ENCODE peak calls at places on chromosomes 6 and 20, in five cellular contexts. U is Ammon's horn; Y is GM04503; F is lung microvascular endothelial cell; D is CD8-positive, alpha-beta T cell. Z is an unnamed sample.

GRCh38 chr6:19417713-19418112 is 419.5 kb upstream of the ID4 start:
- DNase-seq in U (no peak), Y (no peak), F (no peak), D (no peak), Z (no peak)

GRCh38 chr6:67608099-67608749 is 1026.9 kb upstream of the ADGRB3 start:
- DNase-seq in U (no peak), Y (no peak), F (no peak), D (no peak), Z (no peak)

GRCh38 chr20:58717278-58718091 is 24.9 kb downstream of the NPEPL1 start:
- DNase-seq in U (peak), Y (no peak), F (no peak), D (no peak), Z (no peak)

GRCh38 chr6:137283940-137284910 is 65.0 kb upstream of the IFNGR1 start:
- DNase-seq in U (peak), Y (no peak), F (no peak), D (no peak), Z (no peak)

GRCh38 chr6:42727627-42728026 is 5.2 kb upstream of the PRPH2 start:
- DNase-seq in U (no peak), Y (no peak), F (no peak), D (no peak), Z (no peak)

GRCh38 chr6:135328136-135328535 is 147.0 kb downstream of the MYB start:
- DNase-seq in U (no peak), Y (no peak), F (no peak), D (no peak), Z (no peak)

GRCh38 chr6:101633081-101633480 is 239.6 kb downstream of the GRIK2 start:
- DNase-seq in U (no peak), Y (no peak), F (no peak), D (no peak), Z (no peak)

GRCh38 chr6:159094444-159095252 is 49.9 kb upstream of the TAGAP start:
- DNase-seq in U (no peak), Y (no peak), F (no peak), D (no peak), Z (no peak)

GRCh38 chr6:7050911-7051779 is 56.6 kb upstream of the RREB1 start:
- DNase-seq in U (peak), Y (no peak), F (peak), D (peak), Z (peak)

GRCh38 chr20:60066438-60066823 is 108.2 kb downstream of the CDH26 start:
- DNase-seq in U (no peak), Y (no peak), F (no peak), D (no peak), Z (no peak)

GRCh38 chr6:89310929-89311328 is 4.2 kb downstream of the GABRR2 start:
- DNase-seq in U (no peak), Y (peak), F (no peak), D (no peak), Z (no peak)

GRCh38 chr20:37364927-37365272 is 19.0 kb downstream of the SRC start:
- DNase-seq in U (no peak), Y (no peak), F (no peak), D (no peak), Z (no peak)

GRCh38 chr20:13800728-13801134 is 15.9 kb downstream of the NDUFAF5 start:
- DNase-seq in U (peak), Y (peak), F (peak), D (no peak), Z (no peak)

GRCh38 chr6:42766163-42766670 is 15.6 kb upstream of the BICRAL start:
- DNase-seq in U (no peak), Y (no peak), F (no peak), D (no peak), Z (no peak)

GRCh38 chr6:14664616-14665315 is 547.2 kb downstream of the CD83 start:
- DNase-seq in U (no peak), Y (no peak), F (no peak), D (peak), Z (no peak)

GRCh38 chr6:14436593-14436992 is 319.0 kb downstream of the CD83 start:
- DNase-seq in U (no peak), Y (no peak), F (no peak), D (no peak), Z (no peak)

GRCh38 chr6:3966426-3966825 is 112.5 kb downstream of the FAM217A start:
- DNase-seq in U (no peak), Y (no peak), F (no peak), D (no peak), Z (no peak)

GRCh38 chr6:84872996-84873395 is 108.6 kb upstream of the TBX18 start:
- DNase-seq in U (no peak), Y (no peak), F (no peak), D (no peak), Z (no peak)

GRCh38 chr6:218153-219018 is 73.9 kb upstream of the DUSP22 start:
- DNase-seq in U (no peak), Y (no peak), F (no peak), D (no peak), Z (no peak)

GRCh38 chr6:31175961-31176360 is 5.5 kb upstream of the POU5F1 start:
- DNase-seq in U (no peak), Y (peak), F (peak), D (no peak), Z (no peak)

GRCh38 chr20:40961686-40962640 is 66.7 kb upstream of the TOP1 start:
- DNase-seq in U (no peak), Y (no peak), F (no peak), D (peak), Z (no peak)

GRCh38 chr6:34517461-34517868 is 38.7 kb downstream of the SPDEF start:
- DNase-seq in U (no peak), Y (no peak), F (no peak), D (no peak), Z (no peak)

GRCh38 chr6:143545976-143546547 is 34.5 kb upstream of the FUCA2 start:
- DNase-seq in U (no peak), Y (no peak), F (no peak), D (no peak), Z (peak)

GRCh38 chr6:110270166-110270565 is 88.0 kb downstream of the METTL24 start:
- DNase-seq in U (no peak), Y (no peak), F (no peak), D (no peak), Z (no peak)

GRCh38 chr6:111872521-111873177 is 603 bp downstream of the FYN start:
- DNase-seq in U (no peak), Y (no peak), F (peak), D (peak), Z (peak)

GRCh38 chr6:72703093-72703492 is 81.2 kb downstream of the KCNQ5 start:
- DNase-seq in U (no peak), Y (no peak), F (no peak), D (no peak), Z (no peak)

GRCh38 chr20:45892049-45892816 is 1.1 kb downstream of the CTSA start:
- DNase-seq in U (no peak), Y (no peak), F (no peak), D (no peak), Z (no peak)

GRCh38 chr20:31474097-31474436 is 860 bp downstream of the DEFB124 start:
- DNase-seq in U (no peak), Y (no peak), F (no peak), D (no peak), Z (no peak)